ENCODE peak calls at places on chromosomes 16 and 17, in eight cellular contexts. L, Q, C, Y, F, G, N and X are unnamed samples. For H3K9me3, the result is how much of the 10 kb centered on the place peaks cover.

GRCh38 chr16:10598157-10598556 is 17.8 kb upstream of the EMP2 start:
- DNase-seq in L (no peak), Q (no peak), C (no peak), Y (peak), F (peak), G (no peak), N (no peak), X (no peak)

GRCh38 chr16:84830765-84831384 is 11.1 kb downstream of the CRISPLD2 start:
- DNase-seq in L (peak), Q (no peak), C (no peak), Y (no peak), F (no peak), G (no peak), N (no peak), X (no peak)

GRCh38 chr17:12522743-12523181 is 142.9 kb upstream of the MYOCD start:
- DNase-seq in L (peak), Q (no peak), C (no peak), Y (no peak), F (no peak), G (no peak), N (peak), X (no peak)

GRCh38 chr16:49876716-49877129 is 20.8 kb upstream of the ZNF423 start:
- DNase-seq in L (no peak), Q (no peak), C (peak), Y (peak), F (peak), G (no peak), N (peak), X (no peak)

GRCh38 chr16:83903739-83904138 is 4.8 kb downstream of the MLYCD start:
- DNase-seq in L (peak), Q (no peak), C (peak), Y (no peak), F (peak), G (no peak), N (no peak), X (no peak)

GRCh38 chr17:3988297-3989120 is 24.3 kb upstream of the ATP2A3 start:
- DNase-seq in L (peak), Q (no peak), C (no peak), Y (no peak), F (no peak), G (no peak), N (no peak), X (no peak)

GRCh38 chr17:39239640-39240314 is 14.0 kb upstream of the STAC2 start:
- DNase-seq in L (no peak), Q (peak), C (no peak), Y (peak), F (no peak), G (no peak), N (no peak), X (no peak)

GRCh38 chr17:73934696-73935095 is 268.8 kb upstream of the RPL38 start:
- DNase-seq in L (no peak), Q (no peak), C (peak), Y (no peak), F (no peak), G (no peak), N (no peak), X (no peak)

GRCh38 chr16:7914738-7915137 is 582.1 kb downstream of the RBFOX1 start:
- DNase-seq in L (no peak), Q (no peak), C (no peak), Y (no peak), F (no peak), G (no peak), N (no peak), X (no peak)

GRCh38 chr17:64741038-64741641 is 79.0 kb upstream of the SMURF2 start:
- DNase-seq in L (peak), Q (no peak), C (no peak), Y (no peak), F (no peak), G (no peak), N (peak), X (no peak)

GRCh38 chr17:77145635-77146632 is 5.2 kb downstream of the SEC14L1 start:
- DNase-seq in L (peak), Q (no peak), C (peak), Y (no peak), F (peak), G (no peak), N (no peak), X (no peak)

GRCh38 chr17:78739331-78739853 is 42.7 kb downstream of the CYTH1 start:
- DNase-seq in L (no peak), Q (no peak), C (no peak), Y (no peak), F (no peak), G (no peak), N (no peak), X (no peak)

GRCh38 chr16:12815361-12815760 is 11.7 kb upstream of the CPPED1 start:
- DNase-seq in L (no peak), Q (no peak), C (no peak), Y (no peak), F (no peak), G (no peak), N (no peak), X (no peak)

GRCh38 chr16:72399811-72400210 is 227.9 kb upstream of the PMFBP1 start:
- DNase-seq in L (no peak), Q (no peak), C (no peak), Y (no peak), F (no peak), G (no peak), N (no peak), X (no peak)

GRCh38 chr17:62193297-62193696 is 128.2 kb upstream of the MED13 start:
- DNase-seq in L (no peak), Q (no peak), C (no peak), Y (no peak), F (no peak), G (no peak), N (no peak), X (no peak)

GRCh38 chr17:42809250-42809649 is 10.6 kb downstream of the CNTD1 start:
- DNase-seq in L (peak), Q (no peak), C (no peak), Y (no peak), F (peak), G (no peak), N (no peak), X (no peak)

GRCh38 chr17:77449908-77450741 is 309.4 kb downstream of the SEC14L1 start:
- DNase-seq in L (peak), Q (peak), C (no peak), Y (peak), F (peak), G (no peak), N (peak), X (no peak)

GRCh38 chr17:19345067-19345460 is 17.5 kb downstream of the B9D1 start:
- DNase-seq in L (no peak), Q (no peak), C (no peak), Y (no peak), F (no peak), G (no peak), N (no peak), X (no peak)

GRCh38 chr17:79001190-79002020 is 8.2 kb downstream of the CANT1 start:
- DNase-seq in L (no peak), Q (no peak), C (no peak), Y (peak), F (no peak), G (no peak), N (no peak), X (no peak)

GRCh38 chr17:75615301-75615700 is 17.9 kb upstream of the SMIM5 start:
- DNase-seq in L (no peak), Q (no peak), C (no peak), Y (no peak), F (no peak), G (no peak), N (no peak), X (no peak)

GRCh38 chr17:75617675-75618074 is 15.6 kb upstream of the SMIM5 start:
- DNase-seq in L (no peak), Q (no peak), C (no peak), Y (no peak), F (no peak), G (no peak), N (no peak), X (no peak)

GRCh38 chr17:75614556-75615270 is 18.5 kb upstream of the SMIM5 start:
- DNase-seq in L (no peak), Q (no peak), C (no peak), Y (no peak), F (no peak), G (no peak), N (no peak), X (no peak)

GRCh38 chr17:75616521-75617122 is 16.6 kb upstream of the SMIM5 start:
- DNase-seq in L (no peak), Q (no peak), C (no peak), Y (no peak), F (no peak), G (no peak), N (no peak), X (no peak)

DNA sequence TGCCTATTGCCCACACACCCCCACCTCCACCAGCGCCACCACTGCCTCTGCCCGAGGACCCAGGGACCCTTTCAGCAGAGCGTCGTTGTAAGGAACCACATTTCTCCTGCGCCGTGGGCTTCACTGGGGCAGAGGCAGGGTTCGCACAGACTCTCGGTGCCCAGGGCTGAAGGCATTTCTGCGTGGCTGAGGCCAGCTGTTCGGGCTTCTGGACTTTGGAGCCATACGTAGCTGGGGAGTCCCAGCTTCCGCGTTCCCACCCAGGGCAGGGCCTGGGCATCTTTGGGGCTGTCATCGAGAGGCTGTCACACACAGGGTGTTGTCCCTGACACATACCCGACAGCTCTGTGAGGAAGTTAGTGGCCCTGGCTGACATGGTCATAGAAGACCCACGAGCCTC is 16.0 kb upstream of the SMIM5 start:
- DNase-seq in L (no peak), Q (no peak), C (no peak), Y (peak), F (no peak), G (no peak), N (no peak), X (no peak)
- H3K9me3 ChIP-seq in L (under half), Q (under half), C (under half), Y (under half), F (under half), G (under half), N (under half), X (under half)

GRCh38 chr16:2005646-2006045 is 4.0 kb downstream of the ZNF598 start:
- DNase-seq in L (no peak), Q (no peak), C (no peak), Y (no peak), F (peak), G (no peak), N (peak), X (no peak)
- TF ChIP-seq CTCF in L (no peak), Q (no peak), C (no peak), Y (no peak), F (peak), G (no peak), N (peak), X (no peak)

GRCh38 chr17:22599322-22599721 is 907.0 kb downstream of the KCNJ18 start:
- DNase-seq in L (no peak), Q (no peak), C (no peak), Y (no peak), F (no peak), G (no peak), N (no peak), X (no peak)
- H3K9me3 ChIP-seq in L (under half), Q (under half), C (under half), Y (under half), F (under half), G (under half), N (under half), X (under half)

DNA sequence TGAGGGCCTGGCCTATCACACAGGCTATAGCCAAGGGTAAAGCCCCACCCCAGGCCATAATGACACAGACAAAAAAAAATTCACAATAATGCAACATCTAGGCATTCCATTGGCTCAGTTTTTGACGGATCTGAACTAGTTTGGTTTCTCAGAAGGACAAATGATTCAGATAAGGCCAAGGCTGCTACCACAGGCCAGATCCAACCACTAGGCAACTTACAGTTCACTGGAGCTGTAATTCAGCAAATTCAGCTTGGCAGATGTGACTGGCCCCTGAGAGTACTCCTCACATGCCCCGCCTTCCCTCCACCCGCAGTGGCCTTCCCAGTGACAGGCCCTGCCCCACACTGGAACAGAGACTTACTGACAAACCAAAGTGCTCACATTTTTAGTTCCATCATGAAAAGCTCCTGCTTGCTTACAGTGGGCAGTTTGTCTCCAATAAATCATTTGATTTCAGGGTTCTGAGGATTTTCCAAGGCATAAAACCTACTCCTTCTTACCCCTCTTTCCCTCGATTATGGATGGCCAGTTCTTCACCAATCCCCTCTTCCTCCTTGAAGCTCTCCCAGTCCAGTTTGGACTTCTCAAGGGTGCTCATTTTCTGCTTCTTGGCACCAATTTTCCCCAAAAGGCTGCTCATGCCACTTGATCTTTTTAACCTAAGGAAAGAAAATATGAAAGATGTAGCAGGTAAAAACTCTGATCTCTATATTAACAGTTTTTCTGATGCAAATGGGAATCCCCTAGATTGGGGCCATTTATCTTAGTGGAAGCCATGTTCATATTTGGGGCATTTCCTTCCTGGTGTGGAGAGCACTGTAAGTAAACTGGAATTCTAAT is 53.3 kb upstream of the BCAR1 start:
- DNase-seq in L (peak), Q (no peak), C (peak), Y (peak), F (no peak), G (no peak), N (peak), X (no peak)
- TF ChIP-seq CTCF in L (no peak), Q (no peak), C (no peak), Y (no peak), F (no peak), G (no peak), N (no peak), X (no peak)

DNA sequence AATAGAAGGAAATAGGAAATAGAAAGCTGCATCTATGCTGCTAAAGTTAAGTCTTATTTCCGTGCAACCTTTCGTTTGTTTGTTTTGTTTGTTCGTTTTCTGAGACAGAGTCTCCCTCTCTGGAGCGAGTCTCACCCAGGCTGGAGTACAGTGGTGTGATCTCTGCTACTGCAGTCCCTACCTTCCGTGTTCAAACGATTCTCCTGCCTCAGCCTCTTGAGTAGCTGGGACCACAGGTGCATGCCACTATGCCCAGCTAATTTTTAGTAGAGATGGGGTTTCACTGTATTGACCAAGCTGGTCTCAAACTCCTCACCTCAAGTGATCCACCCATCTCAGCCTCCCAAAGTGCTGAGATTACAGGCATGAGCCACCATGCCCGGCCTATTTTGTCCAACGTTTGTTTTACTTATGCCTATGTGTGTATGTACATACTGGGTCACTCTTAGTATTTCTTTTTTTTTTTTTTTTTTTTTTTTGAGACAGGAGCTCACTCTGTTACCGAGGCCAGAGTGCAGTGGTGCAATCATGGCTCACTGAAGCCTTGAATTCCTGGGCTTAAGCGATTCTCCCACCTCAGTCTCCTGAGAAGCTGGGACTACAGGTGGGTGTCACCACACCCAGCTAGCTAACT is 16.8 kb downstream of the BMERB1 start:
- DNase-seq in L (no peak), Q (no peak), C (no peak), Y (no peak), F (no peak), G (no peak), N (no peak), X (no peak)
- H3K9me3 ChIP-seq in L (under half), Q (under half), C (under half), Y (under half), F (under half), G (under half), N (under half), X (under half)

GRCh38 chr17:44636562-44636961 is 19.7 kb upstream of the MEIOC start:
- DNase-seq in L (peak), Q (no peak), C (no peak), Y (no peak), F (no peak), G (no peak), N (peak), X (no peak)
- TF ChIP-seq CTCF in L (peak), Q (no peak), C (peak), Y (peak), F (peak), G (peak), N (peak), X (peak)